ENCODE peak calls at places on chromosomes 12 and 14, in six cellular contexts. W, K, O, G, U and S are unnamed samples.

GRCh38 chr14:104546591-104547309 is 32.8 kb upstream of the C14orf180 start:
- DNase-seq in K (no peak), O (no peak), G (no peak), U (no peak), W (no peak), S (peak)

GRCh38 chr14:62269204-62269603 is 507.0 kb downstream of the SNAPC1 start:
- DNase-seq in K (no peak), O (peak), U (no peak), W (no peak), G (no peak), S (no peak)

GRCh38 chr14:35306114-35306513 is 13.9 kb downstream of the PSMA6 start:
- DNase-seq in O (no peak), U (no peak), K (no peak), G (no peak), W (no peak), S (no peak)

GRCh38 chr12:100716949-100717732 is 77.4 kb upstream of the ANO4 start:
- DNase-seq in K (no peak), G (no peak), U (no peak), W (no peak), O (no peak), S (peak)

GRCh38 chr14:69652942-69653680 is 41.7 kb downstream of the SUSD6 start:
- DNase-seq in G (no peak), K (no peak), O (peak), W (no peak), U (no peak), S (no peak)

GRCh38 chr14:105860615-105861580 is 334.5 kb downstream of the TMEM121 start:
- DNase-seq in G (no peak), W (no peak), O (no peak), K (no peak), U (no peak), S (no peak)

GRCh38 chr12:5577741-5578140 is 145.8 kb downstream of the NTF3 start:
- DNase-seq in K (no peak), W (no peak), U (no peak), O (no peak), G (no peak), S (no peak)

GRCh38 chr14:22977684-22978486 is 4.5 kb downstream of the AJUBA start:
- DNase-seq in G (peak), W (peak), O (peak), U (peak), K (no peak), S (peak)

GRCh38 chr14:99554184-99554583 is 49.8 kb downstream of the CCDC85C start:
- DNase-seq in K (no peak), W (no peak), U (no peak), G (no peak), O (no peak), S (no peak)

GRCh38 chr14:23538785-23539184 is 12.8 kb downstream of the ZFHX2 start:
- DNase-seq in U (no peak), O (peak), K (no peak), G (no peak), W (no peak), S (no peak)

GRCh38 chr14:92039073-92039719 is 663 bp downstream of the TRIP11 start:
- DNase-seq in O (peak), G (peak), W (peak), U (peak), K (no peak), S (peak)

GRCh38 chr12:58557156-58557555 is 363.1 kb downstream of the LRIG3 start:
- DNase-seq in W (no peak), U (no peak), G (no peak), O (peak), K (no peak), S (no peak)
- TF ChIP-seq SMC3 in W (no peak), U (no peak), G (no peak), O (no peak), K (no peak), S (no peak)

GRCh38 chr12:96225003-96225855 is 31.1 kb downstream of the ELK3 start:
- DNase-seq in G (no peak), W (no peak), U (no peak), O (no peak), K (no peak), S (peak)
- TF ChIP-seq RAD21 in G (no peak), W (no peak), U (no peak), O (no peak), K (no peak), S (no peak)

DNA sequence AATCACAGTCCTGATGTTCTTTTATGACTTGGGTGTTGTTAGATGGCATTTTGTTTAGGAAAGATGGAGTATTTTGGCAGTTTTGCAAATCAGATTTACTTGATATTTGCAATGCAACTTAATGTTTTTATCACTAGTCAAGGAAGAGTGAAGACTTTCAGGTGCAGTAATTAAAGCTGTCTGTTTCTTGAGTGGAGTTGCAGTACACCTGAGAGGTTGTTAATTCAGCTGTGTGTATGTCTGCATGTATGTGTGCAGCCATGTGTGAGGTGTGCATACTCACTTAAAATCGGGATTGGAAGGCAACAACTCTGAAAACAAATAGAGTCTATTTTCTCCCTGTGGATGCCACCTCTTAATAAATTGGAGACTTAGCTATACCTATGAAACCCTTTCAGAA is 94.5 kb downstream of the RMST start:
- DNase-seq in W (no peak), K (no peak), U (no peak), O (no peak), G (no peak), S (no peak)
- H3K4me2 ChIP-seq in W (no peak), K (no peak), U (peak), O (no peak), G (no peak), S (peak)

GRCh38 chr12:17793854-17794253 is 296.1 kb downstream of the RERGL start:
- DNase-seq in U (no peak), O (no peak), G (no peak), W (no peak), K (no peak), S (no peak)
- TF ChIP-seq SMC3 in U (no peak), O (no peak), G (no peak), W (no peak), K (no peak), S (no peak)

GRCh38 chr12:72072613-72073212 is 134.1 kb downstream of the TPH2 start:
- DNase-seq in W (no peak), O (no peak), U (no peak), G (no peak), K (no peak), S (peak)
- TF ChIP-seq RAD21 in W (no peak), O (no peak), U (no peak), G (no peak), K (no peak), S (no peak)

DNA sequence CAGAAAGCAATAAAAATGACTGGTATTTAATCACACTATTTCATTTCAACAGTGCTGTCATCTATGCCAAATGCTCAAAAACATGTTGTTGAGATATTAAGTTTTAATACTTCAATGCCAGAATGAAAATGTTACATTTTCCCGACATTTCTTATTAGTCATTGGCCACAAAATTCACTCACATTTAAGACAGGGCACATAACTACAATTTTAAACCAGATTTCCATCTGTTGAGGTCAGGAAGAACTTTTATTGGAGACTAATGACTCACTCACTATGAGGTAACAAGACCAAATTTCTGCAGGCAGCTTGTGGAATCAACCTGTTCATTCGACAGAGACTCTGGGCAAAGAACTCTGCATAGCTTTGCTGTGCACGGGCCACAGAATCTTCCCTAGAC is 36.8 kb downstream of the PPTC7 start:
- DNase-seq in G (no peak), W (peak), O (peak), K (no peak), U (no peak), S (no peak)
- H3K4me2 ChIP-seq in G (no peak), W (peak), O (peak), K (no peak), U (no peak), S (peak)

GRCh38 chr12:7130791-7131501 is 775 bp downstream of the CLSTN3 start:
- DNase-seq in K (no peak), G (peak), O (peak), U (no peak), W (no peak), S (peak)
- TF ChIP-seq SMC3 in K (no peak), G (no peak), O (no peak), U (no peak), W (no peak), S (no peak)

GRCh38 chr14:101599234-101599885 is 38.1 kb downstream of the DIO3 start:
- DNase-seq in W (no peak), O (no peak), G (no peak), K (no peak), U (no peak), S (no peak)
- TF ChIP-seq RAD21 in W (no peak), O (no peak), G (no peak), K (no peak), U (no peak), S (no peak)

GRCh38 chr12:77957034-77957433 is 126.3 kb downstream of the NAV3 start:
- DNase-seq in U (no peak), O (no peak), G (no peak), W (no peak), K (no peak), S (no peak)

GRCh38 chr12:77953515-77953914 is 122.8 kb downstream of the NAV3 start:
- DNase-seq in U (no peak), W (no peak), G (no peak), K (no peak), O (no peak), S (no peak)

DNA sequence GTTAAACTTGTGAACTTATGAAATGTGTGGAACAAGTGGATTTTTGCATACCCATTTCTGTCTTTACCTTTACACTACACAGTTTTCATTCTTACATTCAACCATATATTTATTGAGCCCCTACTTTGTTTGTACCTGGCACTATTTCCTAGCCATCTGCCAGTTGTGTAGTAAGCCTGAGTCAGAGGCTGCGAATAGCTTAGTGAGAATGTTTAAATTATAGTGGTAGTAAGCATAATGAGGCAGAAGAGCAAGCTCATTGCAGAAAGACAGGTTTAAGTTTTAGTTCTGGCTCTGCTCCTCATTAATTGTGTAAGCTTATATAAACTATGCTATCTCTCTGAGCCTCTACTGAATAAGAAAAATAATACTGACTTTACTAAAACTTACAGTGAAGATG is 123.5 kb downstream of the NAV3 start:
- DNase-seq in U (no peak), W (no peak), K (no peak), O (peak), G (no peak), S (no peak)
- H3K4me2 ChIP-seq in U (no peak), W (no peak), K (no peak), O (peak), G (no peak), S (no peak)